ENCODE peak calls at places on chromosomes 2 and 18, in nine cellular contexts. Q, M, O, V, J, H, N, B and W are unnamed samples.

GRCh38 chr2:51628953-51629352 is 597.0 kb upstream of the NRXN1 start:
- DNase-seq in J (no peak), M (no peak), N (no peak), V (no peak), B (no peak), Q (no peak), H (no peak), O (no peak), W (no peak)

GRCh38 chr2:88159955-88160415 is 10.2 kb upstream of the THNSL2 start:
- DNase-seq in V (no peak), Q (peak), O (peak), M (no peak), B (peak), N (peak), H (peak), J (peak), W (peak)

GRCh38 chr2:240922234-240922981 is 16.3 kb downstream of the CROCC2 start:
- DNase-seq in O (no peak), V (no peak), M (peak), B (peak), J (peak), N (peak), H (no peak), Q (no peak), W (no peak)

GRCh38 chr2:152549428-152549827 is 167.8 kb downstream of the PRPF40A start:
- DNase-seq in V (no peak), H (no peak), B (no peak), N (no peak), Q (no peak), O (no peak), M (no peak), J (no peak), W (no peak)

GRCh38 chr2:28277466-28277865 is 115.2 kb upstream of the FOSL2 start:
- DNase-seq in H (no peak), V (no peak), M (no peak), Q (no peak), N (no peak), B (no peak), O (no peak), J (no peak), W (no peak)

GRCh38 chr2:40201425-40201824 is 250.5 kb downstream of the SLC8A1 start:
- DNase-seq in Q (no peak), O (no peak), J (no peak), V (no peak), N (no peak), B (no peak), H (no peak), M (no peak), W (no peak)

GRCh38 chr2:190583507-190584337 is 49.2 kb upstream of the NEMP2 start:
- DNase-seq in V (peak), N (no peak), B (no peak), J (no peak), O (no peak), Q (no peak), H (peak), M (peak), W (no peak)

GRCh38 chr2:188576006-188576405 is 284.3 kb downstream of the GULP1 start:
- DNase-seq in J (no peak), M (no peak), Q (no peak), B (no peak), H (no peak), V (no peak), N (no peak), O (no peak), W (no peak)

GRCh38 chr2:147464737-147465437 is 379.9 kb upstream of the ACVR2A start:
- DNase-seq in O (no peak), M (no peak), Q (no peak), N (no peak), B (no peak), J (no peak), V (no peak), H (peak), W (no peak)

GRCh38 chr2:202762546-202762945 is 109.0 kb downstream of the ICA1L start:
- DNase-seq in O (no peak), M (no peak), H (no peak), Q (no peak), B (no peak), N (no peak), J (no peak), V (no peak), W (peak)

GRCh38 chr2:11397046-11397445 is 52.6 kb upstream of the ROCK2 start:
- DNase-seq in Q (no peak), N (no peak), M (peak), J (no peak), V (no peak), H (no peak), B (no peak), O (no peak), W (no peak)

GRCh38 chr2:110101280-110101844 is 14.3 kb downstream of the MALL start:
- DNase-seq in Q (no peak), J (peak), N (no peak), V (peak), H (peak), B (peak), M (peak), O (peak), W (no peak)

GRCh38 chr2:85830645-85831044 is 58.1 kb downstream of the ST3GAL5 start:
- DNase-seq in M (no peak), H (no peak), N (no peak), Q (no peak), J (no peak), B (peak), V (no peak), O (no peak), W (peak)

GRCh38 chr2:168700615-168701245 is 101.7 kb upstream of the NOSTRIN start:
- DNase-seq in B (peak), O (no peak), N (no peak), M (no peak), V (no peak), J (peak), H (peak), Q (no peak), W (no peak)

GRCh38 chr2:102122115-102122514 is 20.4 kb upstream of the IL1R1 start:
- DNase-seq in N (no peak), J (no peak), M (no peak), B (no peak), V (no peak), Q (no peak), H (no peak), O (no peak), W (no peak)

GRCh38 chr2:203527719-203528118 is 7.4 kb downstream of the RAPH1 start:
- DNase-seq in V (no peak), N (no peak), B (no peak), Q (no peak), H (peak), J (no peak), O (no peak), M (no peak), W (no peak)

GRCh38 chr2:191789791-191790190 is 57.1 kb downstream of the CAVIN2 start:
- DNase-seq in V (no peak), N (no peak), O (no peak), H (no peak), B (no peak), J (no peak), M (no peak), Q (no peak), W (no peak)

GRCh38 chr2:119219873-119220272 is 3.8 kb upstream of the STEAP3 start:
- DNase-seq in M (no peak), J (no peak), Q (no peak), B (no peak), N (no peak), H (no peak), O (no peak), V (no peak), W (no peak)

GRCh38 chr2:9483107-9483506 is 8.8 kb downstream of the IAH1 start:
- DNase-seq in B (no peak), Q (no peak), H (no peak), J (no peak), O (no peak), V (no peak), M (no peak), N (no peak), W (no peak)

GRCh38 chr2:127551221-127551930 is 15.9 kb downstream of the MYO7B start:
- DNase-seq in H (no peak), B (no peak), N (no peak), V (no peak), M (no peak), J (no peak), O (no peak), Q (no peak), W (no peak)

DNA sequence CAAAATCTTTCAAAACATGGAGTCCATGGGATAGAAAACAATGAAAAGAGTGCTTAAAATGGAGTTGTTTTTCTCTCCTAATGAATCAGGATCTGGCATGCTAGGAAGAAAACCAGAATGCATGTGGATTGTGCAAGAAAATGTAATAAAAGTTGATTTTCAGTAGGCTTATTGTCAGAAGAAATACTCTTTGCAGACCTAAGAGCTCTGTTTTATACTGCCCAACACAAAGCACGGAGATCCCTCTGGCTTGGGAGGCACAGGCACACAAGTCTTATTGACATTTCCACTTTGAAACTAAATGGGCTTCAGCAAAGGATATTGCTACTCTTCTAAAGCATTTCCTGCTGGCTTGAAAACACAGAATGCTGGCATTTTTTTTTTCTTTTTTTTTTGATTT is 15.5 kb upstream of the DAPL1 start:
- DNase-seq in O (no peak), H (no peak), M (no peak), B (no peak), Q (no peak), N (no peak), J (no peak), V (no peak), W (no peak)
- H3K4me3 ChIP-seq in O (no peak), H (no peak), M (no peak), B (no peak), Q (no peak), N (no peak), J (no peak), V (no peak), W (no peak)

GRCh38 chr2:143467011-143467410 is 337.8 kb downstream of the ARHGAP15 start:
- DNase-seq in H (no peak), B (no peak), Q (no peak), M (no peak), J (no peak), O (no peak), N (no peak), V (no peak), W (no peak)
- H3K4me3 ChIP-seq in H (no peak), B (no peak), Q (no peak), M (no peak), J (no peak), O (no peak), N (no peak), V (no peak), W (no peak)

GRCh38 chr2:17805166-17805565 is 11.1 kb upstream of the MSGN1 start:
- DNase-seq in V (no peak), M (no peak), J (no peak), H (no peak), B (no peak), N (no peak), O (no peak), Q (no peak), W (no peak)
- H3K4me3 ChIP-seq in V (no peak), M (no peak), J (no peak), H (no peak), B (no peak), N (no peak), O (no peak), Q (no peak), W (no peak)

DNA sequence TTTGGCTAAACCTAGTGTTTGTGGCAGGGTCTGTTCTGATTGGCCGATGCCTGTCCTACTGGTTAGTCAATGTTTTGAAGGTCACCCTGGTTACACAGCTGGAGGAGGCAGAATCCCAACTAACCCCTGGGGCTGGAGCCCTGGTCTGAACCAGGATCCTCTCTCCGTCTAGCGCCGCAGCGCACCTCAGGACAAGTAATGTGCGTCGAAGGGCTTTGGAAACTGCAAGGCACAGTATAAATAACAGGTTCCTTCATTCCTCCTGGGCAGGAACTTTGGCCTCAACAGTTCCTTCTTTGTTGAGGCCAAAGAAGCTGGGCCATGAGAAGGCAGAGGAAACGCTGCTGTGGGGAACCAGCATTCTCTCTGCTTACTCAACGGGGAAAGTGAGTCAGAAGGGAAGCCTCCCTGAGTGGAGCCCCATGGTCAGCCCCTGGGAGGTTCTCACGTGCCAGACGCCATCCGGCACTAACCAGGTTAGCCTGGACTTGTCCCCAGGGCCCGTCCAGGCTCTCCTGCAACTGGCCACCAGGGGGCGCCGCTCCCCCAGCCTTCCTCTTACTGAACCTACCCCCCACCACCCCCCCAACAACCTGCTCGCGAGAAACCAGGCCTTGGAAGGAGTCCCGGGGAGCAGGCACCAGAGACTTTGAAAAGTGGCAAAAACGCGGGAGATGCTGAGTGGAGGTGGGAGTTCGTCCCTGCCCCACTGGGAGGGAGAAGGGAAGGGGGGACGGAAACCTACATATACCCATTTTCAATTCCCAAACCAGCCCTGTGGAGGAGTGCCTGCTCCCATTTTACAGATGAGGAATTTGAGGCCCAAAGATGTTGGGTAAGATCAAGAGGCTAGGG is 19.8 kb downstream of the TEX44 start:
- DNase-seq in O (peak), B (peak), J (peak), M (peak), H (peak), N (peak), Q (peak), V (peak), W (peak)
- H3K4me3 ChIP-seq in O (no peak), B (peak), J (no peak), M (no peak), H (no peak), N (no peak), Q (no peak), V (peak), W (peak)

GRCh38 chr2:71070294-71071025 is 2.0 kb downstream of the NAGK start:
- DNase-seq in B (no peak), J (no peak), O (no peak), N (peak), H (peak), M (no peak), V (no peak), Q (peak), W (no peak)
- H3K4me3 ChIP-seq in B (peak), J (no peak), O (no peak), N (no peak), H (no peak), M (peak), V (peak), Q (no peak), W (no peak)

GRCh38 chr18:24503182-24503581 is 42.7 kb downstream of the HRH4 start:
- DNase-seq in B (no peak), Q (peak), J (no peak), H (no peak), V (no peak), O (no peak), M (no peak), N (no peak), W (no peak)
- H3K4me3 ChIP-seq in B (no peak), Q (no peak), J (no peak), H (no peak), V (no peak), O (no peak), M (no peak), N (no peak), W (no peak)

GRCh38 chr2:234025475-234025874 is 25.0 kb upstream of the SPP2 start:
- DNase-seq in Q (no peak), B (no peak), V (no peak), J (no peak), H (peak), M (no peak), O (no peak), N (no peak), W (no peak)
- H3K4me3 ChIP-seq in Q (no peak), B (peak), V (peak), J (no peak), H (no peak), M (no peak), O (peak), N (peak), W (no peak)

GRCh38 chr18:28176933-28177827 is at the start of gene CDH2:
- DNase-seq in N (peak), V (peak), H (no peak), J (no peak), M (peak), Q (peak), O (no peak), B (no peak), W (peak)
- H3K4me3 ChIP-seq in N (peak), V (peak), H (peak), J (peak), M (peak), Q (peak), O (peak), B (peak), W (peak)

GRCh38 chr2:197304556-197305011 is 6.0 kb downstream of the ANKRD44 start:
- DNase-seq in O (no peak), J (no peak), V (no peak), M (no peak), H (no peak), N (no peak), B (no peak), Q (no peak), W (no peak)
- H3K4me3 ChIP-seq in O (no peak), J (no peak), V (no peak), M (no peak), H (no peak), N (no peak), B (no peak), Q (no peak), W (no peak)

DNA sequence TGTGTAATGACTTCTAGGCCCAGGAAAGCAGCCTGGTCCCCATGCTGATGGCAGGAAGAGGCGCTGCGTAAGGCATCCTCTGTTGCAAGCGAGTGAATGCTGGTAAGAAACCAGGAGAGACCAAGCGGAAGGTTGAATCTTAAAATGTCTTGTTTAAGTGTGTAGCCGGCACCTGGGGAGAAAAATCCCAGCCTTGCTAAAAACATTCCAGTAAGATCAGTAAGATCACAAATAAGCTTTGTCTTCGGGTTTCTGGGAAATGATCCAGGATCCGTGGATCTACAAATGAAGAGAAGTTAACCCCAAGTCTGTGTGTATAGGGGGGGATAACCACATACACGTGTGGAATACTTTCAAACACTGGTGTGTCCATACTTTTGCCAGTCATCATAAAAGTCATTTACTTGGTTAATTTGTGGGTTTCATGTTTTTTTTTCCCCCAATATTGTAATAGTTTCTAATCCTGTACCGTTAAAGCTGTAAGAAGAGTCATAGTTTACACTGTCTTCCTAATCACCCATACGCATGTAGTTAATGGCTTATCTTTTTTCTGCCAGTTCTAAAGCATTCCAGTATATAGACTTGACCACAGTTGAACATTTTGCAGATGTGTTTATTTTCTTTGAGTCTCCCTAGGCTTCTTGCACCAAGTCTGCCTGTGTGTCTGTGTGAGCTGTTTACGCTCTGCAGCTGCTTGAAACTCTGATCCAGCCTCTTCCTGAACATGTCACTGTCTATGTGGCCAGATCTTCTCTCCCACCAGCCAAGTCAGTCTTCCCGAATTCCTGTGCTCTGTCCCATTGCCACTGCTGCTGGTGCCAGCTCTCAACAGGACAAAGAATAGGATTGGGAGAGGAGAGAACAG is 135.9 kb upstream of the ARL4C start:
- DNase-seq in B (no peak), M (no peak), J (no peak), Q (no peak), H (peak), O (no peak), N (no peak), V (no peak), W (no peak)
- H3K4me3 ChIP-seq in B (peak), M (no peak), J (no peak), Q (peak), H (no peak), O (no peak), N (no peak), V (no peak), W (no peak)